ENCODE peak calls at places on chromosome 7, in six cellular contexts. B is RPMI7951, X is T-helper 22 cell, V is EH, Z is astrocyte of the spinal cord, O is AG20443. Y is an unnamed sample.

GRCh38 chr7:25311346-25311745 is 83.1 kb upstream of the NPVF start:
- DNase-seq in X (no peak), Z (no peak), O (no peak), V (no peak), B (peak; percentile 10), Y (no peak)

GRCh38 chr7:38846280-38846679 is 62.7 kb downstream of the VPS41 start:
- DNase-seq in Z (no peak), V (peak; percentile 94), X (no peak), B (peak; percentile 83), O (peak; percentile 69), Y (no peak)

GRCh38 chr7:106573125-106573663 is 87.8 kb downstream of the CCDC71L start:
- DNase-seq in O (no peak), B (no peak), V (no peak), X (no peak), Z (no peak), Y (no peak)

GRCh38 chr7:158239290-158239981 is 348.2 kb downstream of the PTPRN2 start:
- DNase-seq in Z (no peak), O (no peak), B (peak; percentile 13), X (no peak), V (no peak), Y (no peak)

GRCh38 chr7:99143522-99143852 is 421 bp downstream of the SMURF1 start:
- DNase-seq in Z (no peak), X (no peak), V (no peak), B (no peak), O (no peak), Y (no peak)

GRCh38 chr7:93964813-93965212 is 39.3 kb downstream of the BET1 start:
- DNase-seq in O (no peak), X (no peak), Z (no peak), B (no peak), V (peak; percentile 8), Y (no peak)

GRCh38 chr7:101162551-101163280 is 2.7 kb downstream of the VGF start:
- DNase-seq in X (no peak), O (peak; percentile 69), B (peak; percentile 59), Z (peak; percentile 34), V (peak; percentile 68), Y (no peak)

GRCh38 chr7:134782121-134782623 is 2.7 kb downstream of the CALD1 start:
- DNase-seq in Z (peak; percentile 60), V (peak; percentile 61), O (no peak), X (no peak), B (peak; percentile 54), Y (no peak)

GRCh38 chr7:126079581-126079980 is 1150.0 kb upstream of the POT1 start:
- DNase-seq in X (no peak), Z (no peak), V (no peak), O (no peak), B (no peak), Y (no peak)

GRCh38 chr7:72017756-72018155 is 394.4 kb downstream of the CALN1 start:
- DNase-seq in B (no peak), V (no peak), O (no peak), X (no peak), Z (no peak), Y (no peak)

GRCh38 chr7:46945328-46945727 is 636.6 kb downstream of the TNS3 start:
- DNase-seq in X (no peak), Z (no peak), V (peak; percentile 37), B (no peak), O (peak; percentile 75), Y (no peak)

GRCh38 chr7:100544386-100544785 is 5.4 kb downstream of the AGFG2 start:
- DNase-seq in V (no peak), O (no peak), B (no peak), X (no peak), Z (no peak), Y (no peak)

GRCh38 chr7:71735961-71736556 is 604.1 kb downstream of the GALNT17 start:
- DNase-seq in X (no peak), Z (peak; percentile 62), B (peak; percentile 44), V (peak; percentile 50), O (peak; percentile 78), Y (peak; percentile 5)